ENCODE peak calls at places on chromosomes 3 and 15, in seven cellular contexts. R is endodermal cell, H is thyroid gland, O is GM12864, E is GM23248, N is neural progenitor cell, Q is cardiac fibroblast. G is an unnamed sample.

GRCh38 chr3:60000311-60001105 is 950.7 kb upstream of the CFAP20DC start:
- DNase-seq in R (no peak), H (no peak), O (no peak), E (no peak), N (no peak), Q (no peak), G (no peak)

GRCh38 chr3:144127700-144128099 is 156.1 kb downstream of the DIPK2A start:
- DNase-seq in R (no peak), H (no peak), O (no peak), E (no peak), N (no peak), Q (no peak), G (no peak)

GRCh38 chr15:88401269-88401971 is 65.8 kb downstream of the MRPL46 start:
- DNase-seq in R (no peak), H (no peak), O (no peak), E (no peak), N (no peak), Q (no peak), G (no peak)

GRCh38 chr3:72145506-72146380 is 360.8 kb upstream of the PROK2 start:
- DNase-seq in R (peak; percentile 59), H (no peak), O (no peak), E (peak; percentile 86), N (peak; percentile 25), Q (peak; percentile 80), G (no peak)

GRCh38 chr3:54891540-54891897 is 36.3 kb downstream of the LRTM1 start:
- DNase-seq in R (peak; percentile 72), H (peak; percentile 92), O (no peak), E (peak; percentile 99), N (peak; percentile 26), Q (peak; percentile 95), G (peak; percentile 39)

GRCh38 chr15:49199666-49200065 is 29.6 kb downstream of the GALK2 start:
- DNase-seq in R (no peak), H (no peak), O (no peak), E (peak; percentile 36), N (no peak), Q (peak; percentile 15), G (no peak)

GRCh38 chr3:141019244-141019643 is 31.9 kb upstream of the SPSB4 start:
- DNase-seq in R (no peak), H (no peak), O (no peak), E (no peak), N (no peak), Q (no peak), G (peak; percentile 24)

GRCh38 chr3:29065211-29065785 is 215.6 kb upstream of the RBMS3 start:
- DNase-seq in R (peak; percentile 70), H (peak; percentile 95), O (no peak), E (peak; percentile 98), N (peak; percentile 86), Q (peak; percentile 99), G (peak; percentile 8)

GRCh38 chr3:63979093-63979492 is 44.2 kb downstream of the PSMD6 start:
- DNase-seq in R (no peak), H (no peak), O (no peak), E (no peak), N (no peak), Q (peak; percentile 85), G (no peak)

GRCh38 chr3:63980830-63981498 is 42.3 kb downstream of the PSMD6 start:
- DNase-seq in R (no peak), H (no peak), O (no peak), E (no peak), N (no peak), Q (no peak), G (no peak)

GRCh38 chr3:63981980-63982379 is 41.3 kb downstream of the PSMD6 start:
- DNase-seq in R (no peak), H (no peak), O (no peak), E (no peak), N (no peak), Q (no peak), G (no peak)

GRCh38 chr3:63977893-63978292 is 45.4 kb downstream of the PSMD6 start:
- DNase-seq in R (no peak), H (no peak), O (no peak), E (peak; percentile 53), N (no peak), Q (no peak), G (no peak)

GRCh38 chr3:63980019-63980418 is 43.3 kb downstream of the PSMD6 start:
- DNase-seq in R (no peak), H (no peak), O (no peak), E (no peak), N (no peak), Q (no peak), G (no peak)
- H3K4me3 ChIP-seq in R (no peak overlapping the region), H (no peak overlapping the region), O (no peak overlapping the region), E (no peak overlapping the region), N (no peak overlapping the region), Q (no peak overlapping the region), G (no peak overlapping the region)

DNA sequence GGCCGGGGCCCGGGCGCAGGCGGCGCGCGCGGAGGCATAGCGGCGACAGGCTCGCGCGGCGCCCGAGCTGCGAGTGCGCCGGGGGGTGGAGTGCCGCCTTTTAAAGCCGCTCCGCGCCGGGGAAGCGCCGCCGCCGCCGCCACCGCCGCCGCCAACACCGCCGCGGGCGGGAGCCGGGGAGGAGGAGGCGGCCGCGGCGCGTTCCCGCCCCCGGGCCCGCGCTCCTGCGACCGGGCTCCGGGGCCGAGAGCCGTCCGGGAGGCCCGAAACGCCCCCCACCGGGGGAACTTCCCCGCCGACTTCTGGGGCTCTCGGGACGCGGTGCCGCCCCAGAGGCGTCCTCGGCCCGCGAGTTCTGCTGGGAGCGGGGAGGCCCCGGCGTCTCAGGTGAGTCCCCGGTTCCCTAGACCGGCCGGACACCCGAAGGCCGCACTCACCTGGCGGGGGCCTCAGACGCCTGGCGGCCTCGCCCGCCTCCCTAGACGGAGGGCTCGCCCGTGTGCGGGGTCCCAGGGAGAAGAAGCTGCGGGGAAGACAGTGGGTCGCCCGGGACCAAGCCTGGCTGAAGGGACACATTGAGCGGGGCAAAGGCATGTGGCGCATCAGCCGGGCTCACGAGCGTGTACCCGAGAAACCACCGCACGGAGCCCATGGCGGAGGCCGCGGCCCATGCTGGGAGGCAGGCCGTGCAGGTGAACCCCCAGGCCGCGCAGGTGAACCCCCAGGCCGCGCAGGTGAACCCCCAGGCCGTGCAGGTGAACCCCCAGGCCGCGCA is at the start of gene PCSK6:
- DNase-seq in R (peak; percentile 72), H (no peak), O (no peak), E (peak; percentile 49), N (peak; percentile 77), Q (peak; percentile 13), G (peak; percentile 91)
- H3K4me3 ChIP-seq in R (peak within 1 kb of the TSS; percentile 23), H (no peak within 1 kb of the TSS), O (no peak within 1 kb of the TSS), E (peak within 1 kb of the TSS; percentile 32), N (peak within 1 kb of the TSS; percentile 47), Q (peak within 1 kb of the TSS; percentile 21), G (peak within 1 kb of the TSS; percentile 44)

DNA sequence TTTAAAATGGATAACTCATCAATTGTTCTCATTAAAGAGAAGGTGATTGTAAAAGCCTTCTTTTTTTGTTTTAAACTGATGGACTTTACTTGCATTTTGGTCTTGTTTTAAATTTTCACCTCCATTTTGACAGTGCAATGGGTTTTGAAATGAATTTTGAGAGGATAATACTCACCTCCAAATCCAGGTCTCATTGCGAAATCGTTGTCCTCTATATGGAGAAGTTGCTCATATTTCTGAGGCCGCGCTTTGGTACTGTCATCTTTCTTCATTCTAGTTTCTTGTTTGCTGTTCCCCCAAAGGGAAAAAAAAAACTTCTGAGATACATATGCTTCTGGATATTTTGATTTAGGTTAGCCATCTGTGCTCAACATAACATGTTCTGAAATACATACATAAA is 9.7 kb downstream of the GABRR3 start:
- DNase-seq in R (no peak), H (no peak), O (no peak), E (no peak), N (no peak), Q (no peak), G (no peak)
- H3K4me3 ChIP-seq in R (no peak overlapping the region), H (no peak overlapping the region), O (no peak overlapping the region), E (no peak overlapping the region), N (no peak overlapping the region), Q (no peak overlapping the region), G (no peak overlapping the region)

GRCh38 chr3:57935539-57935938 is 72.7 kb upstream of the FLNB start:
- DNase-seq in R (no peak), H (no peak), O (no peak), E (no peak), N (no peak), Q (no peak), G (no peak)

GRCh38 chr3:57933589-57933988 is 74.6 kb upstream of the FLNB start:
- DNase-seq in R (no peak), H (no peak), O (no peak), E (no peak), N (no peak), Q (no peak), G (no peak)

GRCh38 chr3:57939776-57940175 is 68.4 kb upstream of the FLNB start:
- DNase-seq in R (peak; percentile 68), H (no peak), O (no peak), E (no peak), N (peak; percentile 15), Q (no peak), G (no peak)

GRCh38 chr3:57934373-57934772 is 73.8 kb upstream of the FLNB start:
- DNase-seq in R (no peak), H (no peak), O (no peak), E (no peak), N (no peak), Q (no peak), G (no peak)

DNA sequence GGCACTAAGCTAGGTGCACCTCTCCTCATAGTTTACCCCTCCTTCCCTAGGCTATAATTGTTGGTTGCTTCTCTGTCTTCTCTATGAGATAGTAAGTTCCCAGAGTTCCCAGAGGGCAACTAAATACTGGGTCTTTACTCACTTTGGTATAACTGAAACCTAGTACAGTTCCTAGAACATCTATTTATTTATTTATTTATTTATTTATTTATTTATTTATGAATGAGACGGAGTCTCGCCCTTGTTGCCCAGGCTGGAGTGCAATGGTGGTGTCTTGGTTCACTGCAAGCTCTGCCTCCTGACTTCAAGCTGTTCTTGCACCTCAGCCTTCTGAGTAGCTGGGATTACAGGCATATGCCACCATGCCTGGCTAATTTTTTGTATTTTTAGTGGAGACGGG is 71.1 kb upstream of the FLNB start:
- DNase-seq in R (no peak), H (no peak), O (no peak), E (no peak), N (no peak), Q (no peak), G (no peak)
- H3K4me3 ChIP-seq in R (no peak overlapping the region), H (no peak overlapping the region), O (no peak overlapping the region), E (no peak overlapping the region), N (no peak overlapping the region), Q (no peak overlapping the region), G (no peak overlapping the region)

G was measured in H7.